ENCODE peak calls at places on chromosomes 4 and X, in five cellular contexts. X, D, M, S and O are unnamed samples.

GRCh38 chrX:135213200-135213844 is 38.5 kb upstream of the ETDA start:
- DNase-seq in M (no peak), D (no peak), X (no peak), S (peak; percentile 73), O (no peak)

GRCh38 chrX:68985135-68985725 is 156.4 kb downstream of the EFNB1 start:
- DNase-seq in M (no peak), X (no peak), D (no peak), S (no peak), O (no peak)

GRCh38 chr4:138090145-138090917 is 151.8 kb downstream of the SLC7A11 start:
- DNase-seq in S (peak; percentile 35), X (peak; percentile 80), M (peak; percentile 46), D (peak; percentile 77), O (no peak)

GRCh38 chr4:153001626-153002025 is 65.5 kb downstream of the FHDC1 start:
- DNase-seq in D (no peak), X (no peak), S (no peak), M (no peak), O (no peak)

GRCh38 chrX:129323115-129323514 is 200.2 kb downstream of the SMARCA1 start:
- DNase-seq in S (no peak), D (no peak), M (no peak), X (no peak), O (no peak)

GRCh38 chr4:4284827-4285618 is 4.9 kb downstream of the LYAR start:
- DNase-seq in X (no peak), M (no peak), D (peak; percentile 9), S (no peak), O (no peak)

GRCh38 chr4:168265327-168265726 is 53.2 kb downstream of the DDX60 start:
- DNase-seq in D (peak; percentile 38), M (no peak), X (no peak), S (no peak), O (no peak)

GRCh38 chr4:6032249-6033244 is 14.3 kb upstream of the C4orf50 start:
- DNase-seq in X (peak; percentile 44), M (no peak), D (no peak), S (no peak), O (no peak)

GRCh38 chr4:164789047-164789446 is 35.1 kb downstream of the SMIM31 start:
- DNase-seq in S (no peak), M (no peak), X (no peak), D (peak; percentile 10), O (no peak)

GRCh38 chr4:121237069-121237399 is 72.9 kb upstream of the TNIP3 start:
- DNase-seq in X (no peak), D (no peak), S (no peak), M (no peak), O (no peak)

GRCh38 chr4:41133619-41134018 is 80.7 kb downstream of the APBB2 start:
- DNase-seq in M (no peak), X (no peak), S (no peak), D (peak; percentile 41), O (no peak)

GRCh38 chr4:95220205-95221175 is 328.3 kb downstream of the UNC5C start:
- DNase-seq in M (no peak), S (no peak), D (no peak), X (no peak), O (no peak)

GRCh38 chr4:65046496-65047101 is 623.7 kb downstream of the EPHA5 start:
- DNase-seq in M (no peak), D (peak; percentile 38), X (peak; percentile 8), S (no peak), O (no peak)

GRCh38 chr4:74543983-74544382 is 99.0 kb downstream of the AREG start:
- DNase-seq in S (no peak), M (no peak), D (no peak), X (peak; percentile 18), O (no peak)

GRCh38 chr4:145755802-145756201 is 75.9 kb downstream of the C4orf51 start:
- DNase-seq in S (peak; percentile 27), D (no peak), X (no peak), M (no peak), O (no peak)

GRCh38 chrX:31658360-31658759 is 586.5 kb upstream of the FTHL17 start:
- DNase-seq in S (no peak), D (peak; percentile 30), M (no peak), X (peak; percentile 5), O (no peak)

GRCh38 chrX:18228069-18228468 is 7.4 kb upstream of the BEND2 start:
- DNase-seq in X (no peak), D (no peak), S (no peak), M (no peak), O (no peak)

GRCh38 chr4:97639961-97640360 is 503.3 kb downstream of the STPG2 start:
- DNase-seq in S (no peak), X (no peak), M (no peak), D (no peak), O (no peak)

GRCh38 chr4:19659131-19659530 is 592.6 kb upstream of the SLIT2 start:
- DNase-seq in X (no peak), S (no peak), M (no peak), D (no peak), O (no peak)

GRCh38 chr4:1327526-1328266 is 19.3 kb upstream of the UVSSA start:
- DNase-seq in M (no peak), D (no peak), X (no peak), S (no peak), O (no peak)

GRCh38 chrX:13770013-13770412 is 35.5 kb downstream of the OFD1 start:
- DNase-seq in M (no peak), X (no peak), D (no peak), S (no peak), O (no peak)

GRCh38 chrX:12814434-12814833 is 23.2 kb downstream of the PRPS2 start:
- DNase-seq in M (no peak), X (no peak), S (peak; percentile 44), D (peak; percentile 28), O (no peak)

GRCh38 chr4:80386281-80386886 is 50.9 kb downstream of the CFAP299 start:
- DNase-seq in S (no peak), X (no peak), M (no peak), D (no peak), O (peak; percentile 50)

GRCh38 chr4:110484029-110484428 is 8.1 kb downstream of the ENPEP start:
- DNase-seq in S (no peak), D (no peak), X (no peak), M (no peak), O (no peak)

GRCh38 chr4:106569151-106570029 is 200.8 kb upstream of the GIMD1 start:
- DNase-seq in S (no peak), D (no peak), M (no peak), X (no peak), O (peak; percentile 11)

GRCh38 chrX:39688576-39689373 is 409.0 kb downstream of the BCOR start:
- DNase-seq in X (no peak), M (peak; percentile 78), D (peak; percentile 93), S (peak; percentile 30), O (peak; percentile 78)

GRCh38 chrX:150032742-150033141 is 94.5 kb upstream of the EOLA2 start:
- DNase-seq in M (no peak), X (peak; percentile 10), S (no peak), D (no peak), O (no peak)